ENCODE peak calls at places on chromosomes 16 and 17, in seven cellular contexts. One of them, this sample, is unnamed.
A peak's percentile ranks its signal among the peaks of the same experiment; 100 is the strongest.

GRCh38 chr16:48101069-48101674 is 54.6 kb downstream of the ABCC12 start:
- DNase-seq in transverse colon: no peak
- DNase-seq in suprapubic skin: no peak
- DNase-seq in GM23338: no peak
- DNase-seq in SK-N-MC: no peak
- DNase-seq in sigmoid colon: no peak
- DNase-seq in breast epithelium: no peak
- DNase-seq in this sample: no peak

GRCh38 chr17:57943140-57943539 is 12.1 kb downstream of the CUEDC1 start:
- DNase-seq in transverse colon: no peak
- DNase-seq in suprapubic skin: no peak
- DNase-seq in GM23338: no peak
- DNase-seq in SK-N-MC: no peak
- DNase-seq in sigmoid colon: no peak
- DNase-seq in breast epithelium: no peak
- DNase-seq in this sample: peak; percentile 21

GRCh38 chr16:30376508-30376907 is 1.9 kb downstream of the MYL11 start:
- DNase-seq in transverse colon: no peak
- DNase-seq in suprapubic skin: no peak
- DNase-seq in GM23338: no peak
- DNase-seq in SK-N-MC: no peak
- DNase-seq in sigmoid colon: no peak
- DNase-seq in breast epithelium: no peak
- DNase-seq in this sample: no peak

GRCh38 chr17:77036841-77037381 is 103.9 kb upstream of the SEC14L1 start:
- DNase-seq in transverse colon: peak; percentile 50
- DNase-seq in suprapubic skin: no peak
- DNase-seq in GM23338: no peak
- DNase-seq in SK-N-MC: no peak
- DNase-seq in sigmoid colon: no peak
- DNase-seq in breast epithelium: no peak
- DNase-seq in this sample: peak; percentile 25

GRCh38 chr16:52573365-52574104 is 26.6 kb upstream of the TOX3 start:
- DNase-seq in transverse colon: peak; percentile 63
- DNase-seq in suprapubic skin: no peak
- DNase-seq in GM23338: no peak
- DNase-seq in SK-N-MC: no peak
- DNase-seq in sigmoid colon: no peak
- DNase-seq in breast epithelium: no peak
- DNase-seq in this sample: no peak

GRCh38 chr17:5770556-5771270 is 186.4 kb upstream of the NLRP1 start:
- DNase-seq in transverse colon: no peak
- DNase-seq in suprapubic skin: no peak
- DNase-seq in GM23338: no peak
- DNase-seq in SK-N-MC: no peak
- DNase-seq in sigmoid colon: no peak
- DNase-seq in breast epithelium: no peak
- DNase-seq in this sample: no peak

GRCh38 chr16:2422123-2422867 is 7.0 kb upstream of the CCNF start:
- DNase-seq in transverse colon: no peak
- DNase-seq in suprapubic skin: no peak
- DNase-seq in GM23338: no peak
- DNase-seq in SK-N-MC: no peak
- DNase-seq in sigmoid colon: peak; percentile 34
- DNase-seq in breast epithelium: no peak
- DNase-seq in this sample: no peak

GRCh38 chr16:85335584-85336492 is 223.6 kb upstream of the CIBAR2 start:
- DNase-seq in transverse colon: peak; percentile 66
- DNase-seq in suprapubic skin: no peak
- DNase-seq in GM23338: no peak
- DNase-seq in SK-N-MC: no peak
- DNase-seq in sigmoid colon: no peak
- DNase-seq in breast epithelium: no peak
- DNase-seq in this sample: no peak

GRCh38 chr17:21613071-21613429 is 79.3 kb upstream of the KCNJ18 start:
- DNase-seq in transverse colon: no peak
- DNase-seq in suprapubic skin: no peak
- DNase-seq in GM23338: no peak
- DNase-seq in SK-N-MC: no peak
- DNase-seq in sigmoid colon: no peak
- DNase-seq in breast epithelium: no peak
- DNase-seq in this sample: no peak

GRCh38 chr17:81002409-81003361 is 11.0 kb downstream of the CHMP6 start:
- DNase-seq in transverse colon: peak; percentile 93
- DNase-seq in suprapubic skin: no peak
- DNase-seq in GM23338: no peak
- DNase-seq in SK-N-MC: no peak
- DNase-seq in sigmoid colon: peak; percentile 86
- DNase-seq in breast epithelium: no peak
- DNase-seq in this sample: no peak

GRCh38 chr17:67475161-67475887 is 98.2 kb downstream of the PITPNC1 start:
- DNase-seq in transverse colon: peak; percentile 86
- DNase-seq in suprapubic skin: peak; percentile 83
- DNase-seq in GM23338: peak; percentile 89
- DNase-seq in SK-N-MC: no peak
- DNase-seq in sigmoid colon: peak; percentile 82
- DNase-seq in breast epithelium: peak; percentile 66
- DNase-seq in this sample: peak; percentile 85

GRCh38 chr16:3912373-3912772 is 31.9 kb upstream of the CREBBP start:
- DNase-seq in transverse colon: no peak
- DNase-seq in suprapubic skin: no peak
- DNase-seq in GM23338: no peak
- DNase-seq in SK-N-MC: no peak
- DNase-seq in sigmoid colon: no peak
- DNase-seq in breast epithelium: no peak
- DNase-seq in this sample: no peak

GRCh38 chr16:4392382-4393242 is 21.0 kb downstream of the VASN start:
- DNase-seq in transverse colon: no peak
- DNase-seq in suprapubic skin: no peak
- DNase-seq in GM23338: peak; percentile 96
- DNase-seq in SK-N-MC: no peak
- DNase-seq in sigmoid colon: no peak
- DNase-seq in breast epithelium: peak; percentile 82
- DNase-seq in this sample: no peak

GRCh38 chr16:3963203-3963602 is 82.7 kb upstream of the CREBBP start:
- DNase-seq in transverse colon: no peak
- DNase-seq in suprapubic skin: no peak
- DNase-seq in GM23338: peak; percentile 24
- DNase-seq in SK-N-MC: no peak
- DNase-seq in sigmoid colon: no peak
- DNase-seq in breast epithelium: no peak
- DNase-seq in this sample: no peak

GRCh38 chr17:50935201-50936124 is 69.3 kb upstream of the TOB1 start:
- DNase-seq in transverse colon: peak; percentile 59
- DNase-seq in suprapubic skin: no peak
- DNase-seq in GM23338: no peak
- DNase-seq in SK-N-MC: no peak
- DNase-seq in sigmoid colon: peak; percentile 84
- DNase-seq in breast epithelium: peak; percentile 83
- DNase-seq in this sample: no peak
- TF ChIP-seq POLR2AphosphoS5 in transverse colon: no peak
- TF ChIP-seq POLR2AphosphoS5 in suprapubic skin: no peak
- TF ChIP-seq POLR2AphosphoS5 in GM23338: no peak
- TF ChIP-seq POLR2AphosphoS5 in SK-N-MC: no peak
- TF ChIP-seq POLR2AphosphoS5 in sigmoid colon: peak; percentile 15
- TF ChIP-seq POLR2AphosphoS5 in breast epithelium: peak; percentile 67
- TF ChIP-seq POLR2AphosphoS5 in this sample: no peak

GRCh38 chr16:67015317-67015731 is 13.6 kb upstream of the CBFB start:
- DNase-seq in transverse colon: peak; percentile 18
- DNase-seq in suprapubic skin: peak; percentile 43
- DNase-seq in GM23338: no peak
- DNase-seq in SK-N-MC: no peak
- DNase-seq in sigmoid colon: peak; percentile 24
- DNase-seq in breast epithelium: no peak
- DNase-seq in this sample: no peak

GRCh38 chr16:67013238-67013822 is 15.6 kb upstream of the CBFB start:
- DNase-seq in transverse colon: no peak
- DNase-seq in suprapubic skin: no peak
- DNase-seq in GM23338: peak; percentile 32
- DNase-seq in SK-N-MC: no peak
- DNase-seq in sigmoid colon: no peak
- DNase-seq in breast epithelium: no peak
- DNase-seq in this sample: no peak

GRCh38 chr16:67016143-67016542 is 12.8 kb upstream of the CBFB start:
- DNase-seq in transverse colon: no peak
- DNase-seq in suprapubic skin: peak; percentile 47
- DNase-seq in GM23338: no peak
- DNase-seq in SK-N-MC: no peak
- DNase-seq in sigmoid colon: peak; percentile 46
- DNase-seq in breast epithelium: no peak
- DNase-seq in this sample: no peak

GRCh38 chr16:67014641-67015315 is 14.2 kb upstream of the CBFB start:
- DNase-seq in transverse colon: no peak
- DNase-seq in suprapubic skin: peak; percentile 40
- DNase-seq in GM23338: peak; percentile 29
- DNase-seq in SK-N-MC: no peak
- DNase-seq in sigmoid colon: peak; percentile 37
- DNase-seq in breast epithelium: no peak
- DNase-seq in this sample: no peak

DNA sequence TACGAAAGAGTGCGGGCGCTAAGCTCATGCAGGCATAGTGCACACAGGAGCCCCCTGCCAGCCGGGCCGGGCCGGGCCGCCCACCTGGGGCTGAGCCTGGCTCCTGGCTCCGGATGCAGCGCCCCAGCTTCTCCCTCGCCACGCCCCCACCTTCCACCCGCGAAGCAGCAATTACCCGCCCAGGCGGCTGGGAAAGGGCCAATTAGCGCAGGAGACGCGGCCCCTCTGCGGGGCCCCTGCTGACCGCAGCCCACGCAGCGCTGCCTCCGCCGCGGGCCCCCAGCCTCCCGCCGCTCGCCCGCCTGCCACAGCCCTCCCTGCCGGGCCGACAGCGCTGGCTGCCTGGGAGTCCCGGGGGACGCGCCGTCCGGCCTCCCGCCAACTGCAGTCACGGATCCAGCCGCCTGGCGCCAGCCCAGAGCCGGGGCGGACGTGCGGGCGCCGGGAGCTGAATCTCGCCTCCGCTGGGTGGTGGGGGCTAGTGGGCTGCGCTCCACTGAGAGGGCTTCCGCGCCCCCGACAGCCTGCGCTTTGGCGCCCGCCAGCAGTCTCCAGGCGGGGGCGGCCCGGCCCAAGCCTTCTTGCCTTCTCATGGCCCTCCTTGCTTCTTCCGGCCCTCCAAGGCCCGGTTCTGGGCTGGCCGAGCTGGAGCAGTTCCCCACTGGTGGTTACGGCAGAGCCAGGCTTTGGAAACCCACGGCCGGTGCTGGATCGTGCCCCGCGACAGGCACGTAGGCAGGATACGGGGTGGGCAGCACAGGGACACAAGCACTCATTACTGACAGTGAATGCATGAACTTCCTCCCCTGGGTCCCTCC is 14.9 kb upstream of the CBFB start:
- DNase-seq in transverse colon: peak; percentile 68
- DNase-seq in suprapubic skin: no peak
- DNase-seq in GM23338: peak; percentile 78
- DNase-seq in SK-N-MC: no peak
- DNase-seq in sigmoid colon: peak; percentile 87
- DNase-seq in breast epithelium: peak; percentile 42
- DNase-seq in this sample: peak; percentile 55
- H3K4me3 ChIP-seq in transverse colon: peak overlapping the region; percentile 19
- H3K4me3 ChIP-seq in suprapubic skin: peak overlapping the region; percentile 62
- H3K4me3 ChIP-seq in GM23338: peak overlapping the region; percentile 64
- H3K4me3 ChIP-seq in SK-N-MC: peak overlapping the region; percentile 66
- H3K4me3 ChIP-seq in sigmoid colon: peak overlapping the region; percentile 59
- H3K4me3 ChIP-seq in breast epithelium: peak overlapping the region; percentile 55
- H3K4me3 ChIP-seq in this sample: peak overlapping the region; percentile 42

GRCh38 chr17:64380985-64381384 is 9.7 kb downstream of the PECAM1 start:
- DNase-seq in transverse colon: no peak
- DNase-seq in suprapubic skin: no peak
- DNase-seq in GM23338: no peak
- DNase-seq in SK-N-MC: no peak
- DNase-seq in sigmoid colon: no peak
- DNase-seq in breast epithelium: no peak
- DNase-seq in this sample: no peak
- TF ChIP-seq POLR2AphosphoS5 in transverse colon: no peak
- TF ChIP-seq POLR2AphosphoS5 in suprapubic skin: no peak
- TF ChIP-seq POLR2AphosphoS5 in GM23338: no peak
- TF ChIP-seq POLR2AphosphoS5 in SK-N-MC: no peak
- TF ChIP-seq POLR2AphosphoS5 in sigmoid colon: no peak
- TF ChIP-seq POLR2AphosphoS5 in breast epithelium: no peak
- TF ChIP-seq POLR2AphosphoS5 in this sample: no peak

GRCh38 chr16:70736454-70737376 is 50.9 kb upstream of the MTSS2 start:
- DNase-seq in transverse colon: no peak
- DNase-seq in suprapubic skin: no peak
- DNase-seq in GM23338: peak; percentile 38
- DNase-seq in SK-N-MC: no peak
- DNase-seq in sigmoid colon: no peak
- DNase-seq in breast epithelium: no peak
- DNase-seq in this sample: no peak

GRCh38 chr16:70739389-70739788 is 53.5 kb upstream of the MTSS2 start:
- DNase-seq in transverse colon: no peak
- DNase-seq in suprapubic skin: no peak
- DNase-seq in GM23338: no peak
- DNase-seq in SK-N-MC: no peak
- DNase-seq in sigmoid colon: no peak
- DNase-seq in breast epithelium: no peak
- DNase-seq in this sample: no peak

GRCh38 chr16:70740174-70740918 is 54.5 kb upstream of the MTSS2 start:
- DNase-seq in transverse colon: no peak
- DNase-seq in suprapubic skin: no peak
- DNase-seq in GM23338: no peak
- DNase-seq in SK-N-MC: no peak
- DNase-seq in sigmoid colon: no peak
- DNase-seq in breast epithelium: no peak
- DNase-seq in this sample: no peak

GRCh38 chr16:70737377-70738082 is 51.7 kb upstream of the MTSS2 start:
- DNase-seq in transverse colon: peak; percentile 77
- DNase-seq in suprapubic skin: peak; percentile 93
- DNase-seq in GM23338: no peak
- DNase-seq in SK-N-MC: no peak
- DNase-seq in sigmoid colon: peak; percentile 91
- DNase-seq in breast epithelium: peak; percentile 91
- DNase-seq in this sample: no peak

DNA sequence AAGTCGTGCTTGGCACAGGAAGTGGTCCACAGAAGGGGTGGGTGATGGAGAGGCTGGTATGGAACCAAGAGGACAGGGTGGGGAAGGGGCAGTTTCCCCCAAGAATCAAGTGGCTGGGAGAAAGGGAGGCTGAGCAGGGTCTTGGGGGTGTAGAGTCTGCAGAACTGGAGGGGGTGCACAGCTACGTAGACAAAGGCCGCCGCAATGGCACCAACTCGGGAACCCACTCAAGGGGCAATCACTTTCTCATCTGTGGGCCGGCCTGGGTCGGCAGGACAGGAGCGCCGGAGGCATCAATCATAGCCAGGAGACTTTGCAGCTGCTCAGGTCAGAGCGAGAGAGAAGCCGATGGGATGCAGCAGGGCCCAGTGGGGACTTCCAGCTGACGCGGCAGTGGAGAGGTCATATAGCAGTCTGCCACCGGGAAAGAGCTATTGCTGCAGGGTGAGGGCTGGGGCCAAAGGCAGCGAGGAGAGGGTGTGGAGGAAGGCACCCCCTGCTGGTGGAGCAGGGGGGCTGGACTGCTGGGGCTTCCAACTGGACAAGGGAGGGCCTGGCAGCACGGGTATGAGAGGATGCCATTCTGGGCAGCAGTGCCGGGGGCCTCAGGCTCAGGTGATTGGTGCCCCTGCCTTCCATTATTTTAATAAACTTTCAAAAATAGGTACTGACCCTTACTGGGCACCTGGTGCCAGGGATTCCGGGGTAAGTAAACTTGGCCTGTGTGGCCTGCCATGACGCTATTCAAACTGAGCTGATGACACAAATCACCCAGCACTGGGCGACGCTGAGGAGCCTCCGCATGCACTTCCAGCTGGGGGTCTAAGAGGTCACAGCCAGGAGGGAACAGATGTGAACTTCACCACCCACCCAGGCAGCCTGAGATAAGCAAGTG is 52.5 kb upstream of the MTSS2 start:
- DNase-seq in transverse colon: peak; percentile 56
- DNase-seq in suprapubic skin: no peak
- DNase-seq in GM23338: peak; percentile 81
- DNase-seq in SK-N-MC: no peak
- DNase-seq in sigmoid colon: peak; percentile 94
- DNase-seq in breast epithelium: peak; percentile 50
- DNase-seq in this sample: peak; percentile 35
- H3K4me3 ChIP-seq in transverse colon: no peak overlapping the region
- H3K4me3 ChIP-seq in suprapubic skin: no peak overlapping the region
- H3K4me3 ChIP-seq in GM23338: no peak overlapping the region
- H3K4me3 ChIP-seq in SK-N-MC: no peak overlapping the region
- H3K4me3 ChIP-seq in sigmoid colon: no peak overlapping the region
- H3K4me3 ChIP-seq in breast epithelium: no peak overlapping the region
- H3K4me3 ChIP-seq in this sample: no peak overlapping the region